ENCODE peak calls at places on chromosomes 1 and 21, in four cellular contexts. F is AG04450, Q is aorta, L is tibial nerve. S is an unnamed sample.

GRCh38 chr1:163673756-163674155 is 352.0 kb downstream of the NUF2 start:
- DNase-seq in Q (no peak), L (no peak), F (no peak), S (no peak)

GRCh38 chr1:9181176-9181906 is 52.4 kb upstream of the GPR157 start:
- DNase-seq in Q (peak; percentile 93), L (peak; percentile 41), F (no peak), S (peak; percentile 52)

GRCh38 chr1:153985984-153986761 is at the start of gene RAB13:
- DNase-seq in L (peak; percentile 76), F (no peak), Q (peak; percentile 95), S (peak; percentile 64)

GRCh38 chr1:237303929-237304328 is 261.9 kb downstream of the RYR2 start:
- DNase-seq in L (no peak), Q (no peak), F (no peak), S (no peak)

GRCh38 chr1:228988655-228989054 is 253.4 kb downstream of the RHOU start:
- DNase-seq in F (no peak), Q (no peak), L (no peak), S (no peak)

GRCh38 chr1:6347641-6348487 is 45.7 kb downstream of the ACOT7 start:
- DNase-seq in Q (no peak), F (no peak), L (no peak), S (no peak)

GRCh38 chr1:175555266-175555665 is 188.1 kb downstream of the TNR start:
- DNase-seq in Q (no peak), L (no peak), F (no peak), S (no peak)

GRCh38 chr1:3125546-3126368 is 56.8 kb downstream of the PRDM16 start:
- DNase-seq in F (no peak), Q (no peak), L (no peak), S (no peak)

GRCh38 chr1:244852694-244853093 is 11.6 kb downstream of the HNRNPU start:
- DNase-seq in Q (no peak), L (no peak), F (no peak), S (no peak)

GRCh38 chr1:98794196-98794886 is 132.8 kb downstream of the SNX7 start:
- DNase-seq in L (no peak), Q (no peak), F (peak; percentile 48), S (peak; percentile 5)

DNA sequence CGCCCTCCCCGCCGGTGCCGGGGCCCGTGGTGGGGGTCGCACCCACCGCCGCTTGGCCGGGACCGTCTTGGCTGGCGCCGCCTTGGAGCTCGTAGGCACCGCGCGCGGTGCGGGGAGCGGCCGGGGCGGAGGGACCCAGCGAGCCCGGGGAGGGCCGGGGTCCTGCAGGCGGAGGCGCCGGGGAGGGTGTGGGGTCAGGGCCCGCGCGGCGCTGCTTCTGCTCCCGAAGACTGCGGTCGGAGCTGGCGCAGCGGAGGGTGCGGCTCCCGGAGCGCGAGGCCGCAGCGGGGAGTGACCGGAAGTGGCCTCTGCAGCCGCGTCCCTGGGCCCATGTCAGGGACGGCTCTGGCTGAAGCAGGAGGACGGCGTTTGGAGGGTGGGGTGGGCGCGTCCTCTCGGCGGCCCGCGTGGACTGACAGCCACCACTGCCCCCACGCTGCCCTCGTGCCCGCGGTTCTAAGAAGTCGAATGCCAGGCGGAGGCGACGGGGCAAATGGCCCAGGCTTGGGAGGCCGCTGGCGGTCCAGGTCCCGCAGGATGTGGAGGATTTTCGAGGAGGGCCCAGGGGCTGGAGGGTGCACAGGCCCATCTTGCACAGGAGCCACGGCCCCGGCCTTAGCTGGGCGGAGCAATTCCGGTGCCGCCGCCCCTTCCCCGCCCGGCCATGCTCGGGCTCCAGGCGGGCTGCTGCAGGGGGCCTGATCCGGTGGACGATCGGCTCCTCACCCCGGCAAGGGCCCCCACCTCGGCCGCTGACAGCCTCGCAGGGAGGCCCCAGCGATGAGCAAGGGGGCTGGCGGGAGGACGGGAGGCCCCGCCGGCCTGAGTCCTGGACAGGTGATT is 7.7 kb upstream of the ZNF669 start:
- DNase-seq in L (peak; percentile 48), Q (peak; percentile 89), F (peak; percentile 10), S (peak; percentile 43)
- H3K27ac ChIP-seq in L (peak overlapping the region; percentile 85), Q (no peak overlapping the region), F (no peak overlapping the region), S (peak overlapping the region; percentile 45)

GRCh38 chr21:44911066-44911383 is 9.7 kb downstream of the ITGB2 start:
- DNase-seq in L (no peak), Q (no peak), F (no peak), S (no peak)
- H3K27ac ChIP-seq in L (no peak overlapping the region), Q (no peak overlapping the region), F (no peak overlapping the region), S (no peak overlapping the region)

GRCh38 chr1:112701227-112702066 is 5.5 kb downstream of the RHOC start:
- DNase-seq in L (no peak), Q (peak; percentile 66), F (no peak), S (no peak)
- H3K27ac ChIP-seq in L (peak overlapping the region; percentile 98), Q (peak overlapping the region; percentile 52), F (peak overlapping the region; percentile 92), S (peak overlapping the region; percentile 71)

GRCh38 chr1:110464340-110464739 is 13.4 kb downstream of the PROK1 start:
- DNase-seq in Q (no peak), L (no peak), F (peak; percentile 39), S (no peak)

GRCh38 chr1:110466646-110467280 is 15.8 kb downstream of the PROK1 start:
- DNase-seq in F (no peak), L (no peak), Q (peak; percentile 59), S (no peak)

GRCh38 chr1:110463695-110464094 is 12.7 kb downstream of the PROK1 start:
- DNase-seq in Q (no peak), L (no peak), F (peak; percentile 51), S (no peak)

GRCh38 chr1:110465814-110466380 is 14.9 kb downstream of the PROK1 start:
- DNase-seq in L (no peak), Q (peak; percentile 55), F (no peak), S (no peak)

DNA sequence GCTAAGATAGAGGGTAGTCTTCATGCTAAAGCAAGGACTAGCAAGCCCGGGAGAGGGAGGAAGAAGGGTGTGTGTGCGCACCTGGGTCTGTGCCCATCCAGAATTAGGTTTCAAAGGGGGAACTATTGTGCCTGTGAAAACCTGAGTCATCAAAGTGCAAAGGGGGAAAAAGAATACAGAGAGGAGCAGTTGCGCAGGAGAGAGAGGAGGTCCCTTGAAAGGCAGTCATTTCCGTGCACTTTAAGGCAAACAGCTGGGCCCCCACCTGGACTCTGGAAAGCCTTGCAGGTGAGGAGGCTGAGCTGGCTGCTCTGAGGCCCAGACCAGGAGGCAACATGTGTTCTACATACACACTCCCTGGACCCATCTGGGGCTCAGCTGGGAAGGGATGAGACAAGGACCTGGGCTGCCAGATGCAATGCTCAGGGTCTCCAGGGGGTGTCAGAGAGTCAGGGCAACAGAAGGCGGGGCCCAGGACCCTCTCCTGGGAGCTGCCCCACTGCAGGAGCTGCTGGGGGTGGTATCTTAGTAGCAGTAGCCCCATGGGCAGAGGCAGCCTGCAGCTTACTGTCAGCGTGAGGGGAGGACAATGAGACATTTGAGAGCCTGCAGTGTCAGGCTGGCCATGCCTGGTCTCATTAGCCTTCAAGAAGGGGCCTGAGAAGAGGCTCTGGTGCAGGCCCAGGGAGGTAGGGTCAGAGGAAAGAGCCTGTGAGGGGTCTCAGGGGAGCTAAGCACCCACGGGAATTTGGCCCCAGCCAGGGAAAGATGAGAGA is 14.3 kb downstream of the PROK1 start:
- DNase-seq in F (no peak), Q (peak; percentile 40), L (no peak), S (no peak)
- H3K27ac ChIP-seq in F (no peak overlapping the region), Q (no peak overlapping the region), L (no peak overlapping the region), S (no peak overlapping the region)

GRCh38 chr1:64890699-64891439 is 75.5 kb downstream of the JAK1 start:
- DNase-seq in Q (no peak), F (no peak), L (no peak), S (no peak)
- H3K27ac ChIP-seq in Q (no peak overlapping the region), F (no peak overlapping the region), L (no peak overlapping the region), S (no peak overlapping the region)

DNA sequence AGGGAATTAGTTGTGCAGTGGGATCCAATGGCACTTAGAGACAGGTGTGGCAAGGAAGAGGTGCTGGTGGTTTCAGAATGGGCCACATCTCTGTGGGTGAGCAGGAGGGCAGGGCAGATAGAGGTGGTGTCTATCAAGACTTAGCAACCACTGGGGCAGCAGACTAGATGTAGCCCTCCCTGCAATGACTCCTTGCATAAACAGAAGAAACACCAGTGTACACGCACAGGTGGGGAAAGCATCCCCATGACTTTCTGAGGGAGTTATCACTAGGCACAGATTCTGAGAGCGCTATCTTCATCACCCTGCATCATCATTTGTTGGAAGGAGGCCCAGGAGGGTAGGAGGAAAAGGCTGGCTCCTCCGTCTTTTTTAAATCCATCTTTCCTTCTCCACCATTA is 58.4 kb downstream of the PLXNA2 start:
- DNase-seq in F (no peak), L (no peak), Q (no peak), S (no peak)
- H3K27ac ChIP-seq in F (no peak overlapping the region), L (no peak overlapping the region), Q (no peak overlapping the region), S (no peak overlapping the region)

GRCh38 chr1:62405247-62405646 is 31.6 kb upstream of the USP1 start:
- DNase-seq in L (no peak), Q (no peak), F (no peak), S (no peak)

GRCh38 chr1:62406576-62406975 is 30.3 kb upstream of the USP1 start:
- DNase-seq in Q (no peak), F (no peak), L (no peak), S (no peak)

DNA sequence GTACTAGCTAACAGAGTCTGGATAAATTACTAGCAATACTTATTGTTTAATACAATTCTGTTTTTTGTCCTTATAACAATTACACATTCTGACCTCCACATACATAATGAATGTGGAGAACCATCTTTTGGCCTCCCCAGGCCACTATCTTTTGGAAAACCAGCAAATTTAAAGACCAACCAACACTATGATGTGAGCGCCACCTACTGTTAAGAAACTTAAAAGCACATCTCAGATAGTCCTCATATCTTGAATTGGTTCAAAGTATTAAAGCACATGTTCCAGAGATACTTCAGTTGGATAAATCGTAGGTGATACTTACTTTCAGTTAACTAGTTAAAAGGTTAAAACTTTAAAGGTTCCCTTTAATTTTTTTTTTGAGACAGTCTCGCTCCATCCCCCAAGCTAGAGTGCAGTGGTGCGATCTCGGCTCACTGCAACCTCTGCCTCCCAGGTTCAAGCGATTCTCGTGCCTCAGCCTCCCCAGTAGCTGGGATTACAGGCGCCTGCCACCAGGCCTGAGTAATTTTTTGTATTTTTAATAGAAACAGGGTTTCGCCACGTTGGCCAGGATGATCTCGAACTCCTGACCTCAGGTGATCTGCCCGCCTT is 29.3 kb upstream of the USP1 start:
- DNase-seq in L (no peak), F (peak; percentile 20), Q (no peak), S (no peak)
- H3K27ac ChIP-seq in L (no peak overlapping the region), F (no peak overlapping the region), Q (no peak overlapping the region), S (no peak overlapping the region)